ENCODE peak calls at places on chromosomes 1 and 21, in eight cellular contexts. R, G, D, A, S, B, C and Q are unnamed samples.

GRCh38 chr1:84803604-84804003 is 89.4 kb downstream of the LPAR3 start:
- DNase-seq in C (no peak), A (no peak), R (no peak), G (no peak), D (no peak), S (no peak), B (no peak), Q (no peak)

GRCh38 chr1:115906627-115907026 is 65.7 kb upstream of the NHLH2 start:
- DNase-seq in D (peak), B (no peak), A (no peak), R (no peak), S (no peak), G (no peak), C (no peak), Q (no peak)

GRCh38 chr1:234840843-234841242 is 230.9 kb upstream of the IRF2BP2 start:
- DNase-seq in B (no peak), G (no peak), C (no peak), S (no peak), R (no peak), D (no peak), A (peak), Q (no peak)

GRCh38 chr1:56169856-56170255 is 409.5 kb downstream of the PLPP3 start:
- DNase-seq in G (no peak), S (no peak), C (no peak), D (no peak), B (no peak), A (no peak), R (no peak), Q (no peak)

GRCh38 chr1:229117664-229118300 is 153.1 kb upstream of the RAB4A start:
- DNase-seq in B (peak), D (no peak), C (no peak), R (peak), S (peak), A (no peak), G (no peak), Q (peak)

GRCh38 chr1:19797827-19798226 is 1.9 kb downstream of the TMCO4 start:
- DNase-seq in B (no peak), R (no peak), A (no peak), C (no peak), D (no peak), G (no peak), S (no peak), Q (no peak)

GRCh38 chr21:43278359-43278758 is 109.6 kb downstream of the CRYAA start:
- DNase-seq in G (no peak), A (no peak), R (no peak), S (no peak), D (no peak), C (no peak), B (no peak), Q (no peak)

GRCh38 chr1:45348020-45348419 is 7.8 kb upstream of the MUTYH start:
- DNase-seq in A (no peak), S (no peak), B (no peak), D (no peak), G (no peak), C (no peak), R (no peak), Q (no peak)

GRCh38 chr1:61980561-61980960 is 214.1 kb upstream of the L1TD1 start:
- DNase-seq in B (peak), S (no peak), D (no peak), R (no peak), G (no peak), A (peak), C (peak), Q (no peak)

GRCh38 chr1:28115267-28115666 is 26.9 kb upstream of the EYA3 start:
- DNase-seq in A (no peak), D (no peak), G (peak), S (no peak), B (no peak), R (no peak), C (no peak), Q (no peak)

GRCh38 chr1:229158317-229159294 is 112.3 kb upstream of the RAB4A start:
- DNase-seq in G (no peak), B (no peak), A (no peak), D (no peak), C (no peak), S (no peak), R (no peak), Q (no peak)